ENCODE peak calls at places on chromosome 1, in ten cellular contexts. One of them, this sample, is unnamed.
A peak's percentile ranks its signal among the peaks of the same experiment; 100 is the strongest.

GRCh38 chr1:151147132-151147503 is 687 bp upstream of the SEMA6C start:
- DNase-seq in stomach: no peak
- DNase-seq in sigmoid colon: no peak
- DNase-seq in fibroblast of lung: no peak
- DNase-seq in cardiac muscle cell: peak; percentile 54
- DNase-seq in Karpas-422: no peak
- DNase-seq in left lung: no peak
- DNase-seq in mesendoderm: peak; percentile 53
- DNase-seq in naive thymus-derived CD4-positive, alpha-beta T cell: no peak
- DNase-seq in aorta: no peak
- DNase-seq in this sample: no peak

GRCh38 chr1:21907079-21907418 is 30.1 kb downstream of the HSPG2 start:
- DNase-seq in stomach: no peak
- DNase-seq in sigmoid colon: no peak
- DNase-seq in fibroblast of lung: no peak
- DNase-seq in cardiac muscle cell: no peak
- DNase-seq in Karpas-422: no peak
- DNase-seq in left lung: no peak
- DNase-seq in mesendoderm: no peak
- DNase-seq in naive thymus-derived CD4-positive, alpha-beta T cell: no peak
- DNase-seq in aorta: no peak
- DNase-seq in this sample: no peak

GRCh38 chr1:236064674-236065508 is at the start of gene NID1:
- DNase-seq in stomach: peak; percentile 69
- DNase-seq in sigmoid colon: peak; percentile 98
- DNase-seq in fibroblast of lung: peak; percentile 88
- DNase-seq in cardiac muscle cell: peak; percentile 89
- DNase-seq in Karpas-422: no peak
- DNase-seq in left lung: peak; percentile 86
- DNase-seq in mesendoderm: peak; percentile 88
- DNase-seq in naive thymus-derived CD4-positive, alpha-beta T cell: peak; percentile 10
- DNase-seq in aorta: peak; percentile 87
- DNase-seq in this sample: peak; percentile 72

GRCh38 chr1:230977781-230978490 is 725 bp downstream of the TTC13 start:
- DNase-seq in stomach: peak; percentile 58
- DNase-seq in sigmoid colon: no peak
- DNase-seq in fibroblast of lung: peak; percentile 18
- DNase-seq in cardiac muscle cell: peak; percentile 16
- DNase-seq in Karpas-422: peak; percentile 77
- DNase-seq in left lung: peak; percentile 87
- DNase-seq in mesendoderm: peak; percentile 38
- DNase-seq in naive thymus-derived CD4-positive, alpha-beta T cell: peak; percentile 26
- DNase-seq in aorta: peak; percentile 60
- DNase-seq in this sample: peak; percentile 55

GRCh38 chr1:59061876-59062275 is 235.0 kb upstream of the FGGY start:
- DNase-seq in stomach: no peak
- DNase-seq in sigmoid colon: peak; percentile 90
- DNase-seq in fibroblast of lung: peak; percentile 97
- DNase-seq in cardiac muscle cell: peak; percentile 98
- DNase-seq in Karpas-422: no peak
- DNase-seq in left lung: no peak
- DNase-seq in mesendoderm: peak; percentile 45
- DNase-seq in naive thymus-derived CD4-positive, alpha-beta T cell: no peak
- DNase-seq in aorta: peak; percentile 83
- DNase-seq in this sample: peak; percentile 45

GRCh38 chr1:153945131-153945794 is 1.3 kb downstream of the DENND4B start:
- DNase-seq in stomach: peak; percentile 51
- DNase-seq in sigmoid colon: peak; percentile 77
- DNase-seq in fibroblast of lung: peak; percentile 51
- DNase-seq in cardiac muscle cell: peak; percentile 56
- DNase-seq in Karpas-422: peak; percentile 93
- DNase-seq in left lung: peak; percentile 87
- DNase-seq in mesendoderm: no peak
- DNase-seq in naive thymus-derived CD4-positive, alpha-beta T cell: peak; percentile 88
- DNase-seq in aorta: peak; percentile 83
- DNase-seq in this sample: peak; percentile 29

GRCh38 chr1:225855503-225856285 is 26.5 kb downstream of the TMEM63A start:
- DNase-seq in stomach: no peak
- DNase-seq in sigmoid colon: no peak
- DNase-seq in fibroblast of lung: no peak
- DNase-seq in cardiac muscle cell: no peak
- DNase-seq in Karpas-422: no peak
- DNase-seq in left lung: peak; percentile 23
- DNase-seq in mesendoderm: no peak
- DNase-seq in naive thymus-derived CD4-positive, alpha-beta T cell: no peak
- DNase-seq in aorta: no peak
- DNase-seq in this sample: no peak

GRCh38 chr1:89762801-89763648 is 57.8 kb upstream of the LRRC8D start:
- DNase-seq in stomach: peak; percentile 84
- DNase-seq in sigmoid colon: peak; percentile 90
- DNase-seq in fibroblast of lung: peak; percentile 86
- DNase-seq in cardiac muscle cell: peak; percentile 91
- DNase-seq in Karpas-422: peak; percentile 91
- DNase-seq in left lung: peak; percentile 98
- DNase-seq in mesendoderm: peak; percentile 91
- DNase-seq in naive thymus-derived CD4-positive, alpha-beta T cell: peak; percentile 80
- DNase-seq in aorta: peak; percentile 91
- DNase-seq in this sample: peak; percentile 87

GRCh38 chr1:58476179-58476578 is 70.3 kb downstream of the OMA1 start:
- DNase-seq in stomach: no peak
- DNase-seq in sigmoid colon: no peak
- DNase-seq in fibroblast of lung: no peak
- DNase-seq in cardiac muscle cell: no peak
- DNase-seq in Karpas-422: no peak
- DNase-seq in left lung: no peak
- DNase-seq in mesendoderm: no peak
- DNase-seq in naive thymus-derived CD4-positive, alpha-beta T cell: no peak
- DNase-seq in aorta: no peak
- DNase-seq in this sample: no peak

DNA sequence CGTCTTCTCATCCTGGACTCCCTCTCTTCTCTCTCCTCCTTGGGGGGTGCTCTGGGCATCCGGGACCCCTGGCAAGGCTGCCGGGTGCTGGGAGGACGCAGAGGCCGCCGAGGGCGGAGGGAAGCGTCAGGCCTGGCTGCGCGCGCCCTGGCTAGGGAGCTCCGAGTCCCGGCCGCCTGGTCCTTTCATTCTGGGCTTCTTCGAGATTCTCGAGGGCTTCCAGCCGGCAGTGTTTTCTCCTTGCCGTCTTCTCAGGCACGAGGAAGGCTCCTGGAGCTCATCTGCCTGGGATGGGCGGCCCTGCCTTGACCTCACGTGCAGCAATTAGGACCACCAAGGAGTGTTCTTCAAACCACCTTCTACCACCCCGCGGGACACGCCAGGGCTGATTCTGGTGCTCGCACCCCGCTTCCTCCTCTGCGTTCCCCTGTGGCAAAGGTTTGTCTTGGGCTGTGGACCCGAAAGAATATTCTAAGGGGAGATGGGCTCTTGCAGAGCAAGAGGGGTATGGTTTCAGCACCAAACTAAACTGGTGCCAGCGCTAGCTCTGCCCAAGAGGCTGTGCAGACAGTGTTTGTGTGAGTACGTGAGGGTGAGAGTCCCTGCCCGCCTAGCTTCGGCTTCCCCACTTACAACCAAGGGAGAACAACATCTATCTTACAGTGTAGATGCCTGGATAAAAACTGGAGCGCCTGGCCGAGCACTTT is 36.5 kb downstream of the PIK3CD start:
- DNase-seq in stomach: peak; percentile 39
- DNase-seq in sigmoid colon: no peak
- DNase-seq in fibroblast of lung: no peak
- DNase-seq in cardiac muscle cell: peak; percentile 38
- DNase-seq in Karpas-422: peak; percentile 67
- DNase-seq in left lung: peak; percentile 82
- DNase-seq in mesendoderm: no peak
- DNase-seq in naive thymus-derived CD4-positive, alpha-beta T cell: no peak
- DNase-seq in aorta: peak; percentile 57
- DNase-seq in this sample: peak; percentile 25
- H3K4me3 ChIP-seq in stomach: peak overlapping the region; percentile 94
- H3K4me3 ChIP-seq in sigmoid colon: peak overlapping the region; percentile 43
- H3K4me3 ChIP-seq in fibroblast of lung: peak overlapping the region; percentile 51
- H3K4me3 ChIP-seq in cardiac muscle cell: peak overlapping the region; percentile 88
- H3K4me3 ChIP-seq in Karpas-422: peak overlapping the region; percentile 80
- H3K4me3 ChIP-seq in left lung: peak overlapping the region; percentile 59
- H3K4me3 ChIP-seq in mesendoderm: peak overlapping the region; percentile 40
- H3K4me3 ChIP-seq in naive thymus-derived CD4-positive, alpha-beta T cell: peak overlapping the region; percentile 50
- H3K4me3 ChIP-seq in aorta: peak overlapping the region; percentile 38
- H3K4me3 ChIP-seq in this sample: peak overlapping the region; percentile 35

GRCh38 chr1:169697769-169698168 is 13.7 kb downstream of the SELL start:
- DNase-seq in stomach: no peak
- DNase-seq in sigmoid colon: no peak
- DNase-seq in fibroblast of lung: no peak
- DNase-seq in cardiac muscle cell: no peak
- DNase-seq in Karpas-422: no peak
- DNase-seq in left lung: no peak
- DNase-seq in mesendoderm: no peak
- DNase-seq in naive thymus-derived CD4-positive, alpha-beta T cell: no peak
- DNase-seq in aorta: no peak
- DNase-seq in this sample: no peak

GRCh38 chr1:169699769-169700168 is 11.7 kb downstream of the SELL start:
- DNase-seq in stomach: no peak
- DNase-seq in sigmoid colon: no peak
- DNase-seq in fibroblast of lung: no peak
- DNase-seq in cardiac muscle cell: no peak
- DNase-seq in Karpas-422: peak; percentile 44
- DNase-seq in left lung: no peak
- DNase-seq in mesendoderm: no peak
- DNase-seq in naive thymus-derived CD4-positive, alpha-beta T cell: no peak
- DNase-seq in aorta: no peak
- DNase-seq in this sample: no peak

GRCh38 chr1:169698976-169699375 is 12.4 kb downstream of the SELL start:
- DNase-seq in stomach: no peak
- DNase-seq in sigmoid colon: no peak
- DNase-seq in fibroblast of lung: no peak
- DNase-seq in cardiac muscle cell: no peak
- DNase-seq in Karpas-422: no peak
- DNase-seq in left lung: no peak
- DNase-seq in mesendoderm: no peak
- DNase-seq in naive thymus-derived CD4-positive, alpha-beta T cell: no peak
- DNase-seq in aorta: no peak
- DNase-seq in this sample: no peak

GRCh38 chr1:169704797-169705196 is 6.6 kb downstream of the SELL start:
- DNase-seq in stomach: no peak
- DNase-seq in sigmoid colon: no peak
- DNase-seq in fibroblast of lung: no peak
- DNase-seq in cardiac muscle cell: no peak
- DNase-seq in Karpas-422: peak; percentile 11
- DNase-seq in left lung: no peak
- DNase-seq in mesendoderm: no peak
- DNase-seq in naive thymus-derived CD4-positive, alpha-beta T cell: no peak
- DNase-seq in aorta: no peak
- DNase-seq in this sample: no peak

GRCh38 chr1:169701261-169701802 is 10.1 kb downstream of the SELL start:
- DNase-seq in stomach: no peak
- DNase-seq in sigmoid colon: no peak
- DNase-seq in fibroblast of lung: no peak
- DNase-seq in cardiac muscle cell: no peak
- DNase-seq in Karpas-422: no peak
- DNase-seq in left lung: no peak
- DNase-seq in mesendoderm: no peak
- DNase-seq in naive thymus-derived CD4-positive, alpha-beta T cell: peak; percentile 57
- DNase-seq in aorta: no peak
- DNase-seq in this sample: no peak
- H3K4me1 ChIP-seq in stomach: no peaks in the 10 kb centered on the region
- H3K4me1 ChIP-seq in sigmoid colon: no peaks in the 10 kb centered on the region
- H3K4me1 ChIP-seq in fibroblast of lung: no peaks in the 10 kb centered on the region
- H3K4me1 ChIP-seq in cardiac muscle cell: no peaks in the 10 kb centered on the region
- H3K4me1 ChIP-seq in Karpas-422: peaks cover 4% of the 10 kb centered on the region
- H3K4me1 ChIP-seq in left lung: no peaks in the 10 kb centered on the region
- H3K4me1 ChIP-seq in mesendoderm: peaks cover 2% of the 10 kb centered on the region
- H3K4me1 ChIP-seq in naive thymus-derived CD4-positive, alpha-beta T cell: peaks cover 99% of the 10 kb centered on the region
- H3K4me1 ChIP-seq in aorta: no peaks in the 10 kb centered on the region
- H3K4me1 ChIP-seq in this sample: no peaks in the 10 kb centered on the region

GRCh38 chr1:167022384-167022783 is 33.3 kb downstream of the MAEL start:
- DNase-seq in stomach: no peak
- DNase-seq in sigmoid colon: no peak
- DNase-seq in fibroblast of lung: no peak
- DNase-seq in cardiac muscle cell: no peak
- DNase-seq in Karpas-422: no peak
- DNase-seq in left lung: no peak
- DNase-seq in mesendoderm: no peak
- DNase-seq in naive thymus-derived CD4-positive, alpha-beta T cell: no peak
- DNase-seq in aorta: no peak
- DNase-seq in this sample: no peak
- H3K27ac ChIP-seq in stomach: no peak overlapping the region
- H3K27ac ChIP-seq in sigmoid colon: no peak overlapping the region
- H3K27ac ChIP-seq in fibroblast of lung: no peak overlapping the region
- H3K27ac ChIP-seq in cardiac muscle cell: no peak overlapping the region
- H3K27ac ChIP-seq in Karpas-422: no peak overlapping the region
- H3K27ac ChIP-seq in left lung: no peak overlapping the region
- H3K27ac ChIP-seq in mesendoderm: no peak overlapping the region
- H3K27ac ChIP-seq in naive thymus-derived CD4-positive, alpha-beta T cell: no peak overlapping the region
- H3K27ac ChIP-seq in aorta: no peak overlapping the region
- H3K27ac ChIP-seq in this sample: no peak overlapping the region

DNA sequence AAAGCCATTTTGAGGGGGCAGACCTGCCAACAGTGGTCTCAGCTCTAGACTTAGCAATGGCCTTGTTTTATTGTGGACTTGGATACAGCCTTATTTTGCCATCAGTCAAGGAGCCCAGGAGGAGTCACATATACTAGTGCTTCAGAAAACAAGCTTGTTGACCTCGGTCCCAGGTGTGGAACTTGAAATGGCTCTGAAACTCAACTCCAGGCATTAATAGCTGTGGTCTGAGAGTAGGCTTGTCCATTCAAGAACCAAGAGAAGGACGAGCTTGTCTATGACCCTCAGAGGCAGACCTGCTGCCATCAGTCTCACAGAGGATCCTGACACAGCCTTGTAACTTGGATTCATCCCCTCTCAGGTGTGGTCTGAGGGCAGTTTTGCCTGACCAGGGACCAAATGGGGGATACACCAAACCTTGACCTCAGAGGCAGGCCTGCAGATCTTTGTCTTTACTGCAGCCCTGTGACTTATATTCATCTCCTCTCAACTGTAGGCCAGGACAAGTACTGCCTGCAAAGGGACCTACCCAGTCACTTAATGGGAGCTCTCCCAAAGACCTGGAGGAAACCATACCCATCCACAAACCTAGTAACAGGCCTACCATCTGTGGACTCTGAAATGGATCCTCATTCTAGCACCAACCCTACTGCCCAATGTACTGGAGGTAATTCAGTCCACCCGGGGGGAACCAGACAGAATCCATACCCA is 33.1 kb downstream of the OR6Y1 start:
- DNase-seq in stomach: no peak
- DNase-seq in sigmoid colon: no peak
- DNase-seq in fibroblast of lung: no peak
- DNase-seq in cardiac muscle cell: no peak
- DNase-seq in Karpas-422: no peak
- DNase-seq in left lung: no peak
- DNase-seq in mesendoderm: no peak
- DNase-seq in naive thymus-derived CD4-positive, alpha-beta T cell: no peak
- DNase-seq in aorta: no peak
- DNase-seq in this sample: no peak
- H3K4me3 ChIP-seq in stomach: no peak overlapping the region
- H3K4me3 ChIP-seq in sigmoid colon: no peak overlapping the region
- H3K4me3 ChIP-seq in fibroblast of lung: no peak overlapping the region
- H3K4me3 ChIP-seq in cardiac muscle cell: no peak overlapping the region
- H3K4me3 ChIP-seq in Karpas-422: no peak overlapping the region
- H3K4me3 ChIP-seq in left lung: no peak overlapping the region
- H3K4me3 ChIP-seq in mesendoderm: no peak overlapping the region
- H3K4me3 ChIP-seq in naive thymus-derived CD4-positive, alpha-beta T cell: no peak overlapping the region
- H3K4me3 ChIP-seq in aorta: no peak overlapping the region
- H3K4me3 ChIP-seq in this sample: no peak overlapping the region